ENCODE peak calls at places on chromosomes 6 and 20, in four cellular contexts. A is stimulated activated CD8-positive, alpha-beta memory T cell treated with anti-CD3 and anti-CD28 coated beads, Interleukin-4, amount 100 ng/mL, for 24 hours; O is stimulated activated CD4-positive, alpha-beta T cell treated with anti-CD3 and anti-CD28 coated beads, Interleukin-15, amount 100 ng/mL, for 1 hour; Z is GF-D8. F is an unnamed sample.

GRCh38 chr6:154991207-154991606 is 3.9 kb upstream of the TIAM2 start:
- DNase-seq in O (no peak), Z (no peak), A (no peak), F (no peak)

GRCh38 chr6:33194431-33194979 is 2.2 kb upstream of the COL11A2 start:
- DNase-seq in O (no peak), A (no peak), Z (no peak), F (no peak)

GRCh38 chr6:150266963-150267685 is 101.7 kb upstream of the IYD start:
- DNase-seq in O (no peak), A (no peak), Z (no peak), F (no peak)

GRCh38 chr20:25052255-25053206 is 5.4 kb downstream of the ACSS1 start:
- DNase-seq in A (no peak), Z (no peak), O (no peak), F (peak; percentile 66)

GRCh38 chr6:156822747-156823206 is 45.6 kb downstream of the ARID1B start:
- DNase-seq in O (no peak), A (no peak), Z (no peak), F (peak; percentile 17)

GRCh38 chr6:33896391-33897192 is 92.8 kb upstream of the MLN start:
- DNase-seq in O (no peak), A (no peak), Z (no peak), F (no peak)

GRCh38 chr20:23639490-23639958 is 1.8 kb upstream of the CST3 start:
- DNase-seq in A (no peak), O (no peak), Z (no peak), F (no peak)

GRCh38 chr6:56370127-56370540 is 122.8 kb upstream of the COL21A1 start:
- DNase-seq in A (no peak), Z (no peak), O (no peak), F (no peak)

GRCh38 chr20:21272279-21272678 is 30.9 kb upstream of the XRN2 start:
- DNase-seq in Z (no peak), O (no peak), A (no peak), F (no peak)

GRCh38 chr20:45337367-45338120 is 10.7 kb downstream of the SDC4 start:
- DNase-seq in O (no peak), A (no peak), Z (no peak), F (no peak)

GRCh38 chr20:42741906-42742305 is 447.8 kb downstream of the PTPRT start:
- DNase-seq in Z (no peak), O (no peak), A (no peak), F (no peak)

GRCh38 chr6:53696351-53696750 is 30.8 kb upstream of the KLHL31 start:
- DNase-seq in Z (no peak), A (no peak), O (no peak), F (no peak)

GRCh38 chr6:158662607-158663464 is 13.0 kb downstream of the SYTL3 start:
- DNase-seq in O (no peak), A (no peak), Z (peak; percentile 89), F (peak; percentile 50)

GRCh38 chr20:62688855-62689460 is 19.7 kb upstream of the NTSR1 start:
- DNase-seq in O (no peak), Z (no peak), A (no peak), F (no peak)

F was measured in upper lobe of left lung.